ENCODE peak calls at places on chromosomes 7 and 10, in nine cellular contexts. I is CD8-positive, alpha-beta memory T cell; W is NCI-H345; M is GM10248; V is naive thymus-derived CD4-positive, alpha-beta T cell; G is dorsolateral prefrontal cortex; T is type B pancreatic cell; X is kidney epithelial cell; P is BJ. D is an unnamed sample.

GRCh38 chr7:136018104-136018503 is 40.9 kb upstream of the MTPN start:
- DNase-seq in M (no peak), I (no peak), V (no peak), W (no peak), T (no peak), G (no peak), P (no peak), X (no peak), D (no peak)

GRCh38 chr10:79295593-79295992 is 51.7 kb upstream of the PPIF start:
- DNase-seq in G (no peak), X (no peak), I (no peak), W (no peak), P (no peak), M (no peak), T (no peak), V (no peak), D (no peak)

GRCh38 chr10:58994226-58995057 is 182.0 kb upstream of the PHYHIPL start:
- DNase-seq in P (no peak), T (no peak), W (no peak), V (no peak), X (no peak), G (no peak), I (no peak), M (no peak), D (no peak)

GRCh38 chr10:79390551-79391229 is 43.4 kb downstream of the PPIF start:
- DNase-seq in W (no peak), V (no peak), P (no peak), T (peak), M (no peak), G (peak), I (no peak), X (no peak), D (peak)

GRCh38 chr7:133355325-133355708 is 102.4 kb downstream of the EXOC4 start:
- DNase-seq in I (no peak), W (no peak), T (no peak), X (no peak), G (no peak), M (no peak), P (no peak), V (no peak), D (no peak)

GRCh38 chr10:124903119-124903518 is 38.8 kb upstream of the ZRANB1 start:
- DNase-seq in M (no peak), X (no peak), W (no peak), G (no peak), I (no peak), T (peak), P (no peak), V (no peak), D (no peak)

GRCh38 chr10:119205926-119206602 is 1.3 kb upstream of the GRK5 start:
- DNase-seq in G (peak), W (no peak), X (no peak), M (peak), I (peak), T (peak), P (no peak), V (peak), D (no peak)

GRCh38 chr7:82163586-82163985 is 280.0 kb downstream of the CACNA2D1 start:
- DNase-seq in V (no peak), M (no peak), X (no peak), P (no peak), W (peak), G (no peak), I (no peak), T (no peak), D (no peak)

GRCh38 chr7:124777268-124777667 is 11.7 kb upstream of the GPR37 start:
- DNase-seq in M (no peak), W (no peak), I (no peak), P (no peak), X (no peak), T (no peak), V (no peak), G (no peak), D (no peak)

GRCh38 chr7:100612730-100613446 is 548 bp downstream of the MOSPD3 start:
- DNase-seq in W (no peak), G (no peak), I (peak), P (no peak), V (peak), X (no peak), M (no peak), T (no peak), D (peak)

GRCh38 chr10:92407305-92408016 is 116.5 kb downstream of the MARCHF5 start:
- DNase-seq in I (no peak), G (no peak), M (no peak), V (no peak), X (no peak), W (no peak), P (no peak), T (no peak), D (no peak)

GRCh38 chr10:30818010-30818660 is 188.6 kb upstream of the LYZL2 start:
- DNase-seq in X (peak), I (no peak), T (no peak), G (no peak), W (no peak), P (no peak), V (no peak), M (no peak), D (no peak)

GRCh38 chr10:24363070-24363469 is 154.1 kb downstream of the KIAA1217 start:
- DNase-seq in M (no peak), I (no peak), X (no peak), P (no peak), G (no peak), T (no peak), W (no peak), V (no peak), D (no peak)

GRCh38 chr7:95867309-95867708 is 95.0 kb downstream of the DYNC1I1 start:
- DNase-seq in G (no peak), T (no peak), V (no peak), P (no peak), W (peak), X (no peak), I (no peak), M (peak), D (no peak)

GRCh38 chr10:88802430-88802829 is at the start of gene LIPM:
- DNase-seq in P (no peak), G (no peak), M (no peak), I (no peak), W (no peak), T (no peak), X (no peak), V (no peak), D (no peak)

GRCh38 chr7:2116903-2117680 is 115.7 kb downstream of the MAD1L1 start:
- DNase-seq in V (no peak), T (no peak), G (peak), P (no peak), I (no peak), M (no peak), W (no peak), X (no peak), D (peak)

GRCh38 chr7:66306243-66306642 is 101.1 kb downstream of the TPST1 start:
- DNase-seq in X (no peak), W (no peak), G (no peak), T (no peak), P (no peak), V (no peak), M (no peak), I (no peak), D (no peak)

GRCh38 chr10:77776487-77776886 is 138.9 kb upstream of the KCNMA1 start:
- DNase-seq in T (no peak), X (no peak), P (no peak), V (no peak), I (no peak), W (no peak), G (no peak), M (no peak), D (no peak)

GRCh38 chr7:27739301-27739913 is 555 bp upstream of the TAX1BP1 start:
- DNase-seq in P (no peak), X (no peak), I (no peak), W (peak), M (peak), G (no peak), V (no peak), T (no peak), D (peak)

GRCh38 chr7:73521636-73522080 is 435 bp downstream of the BAZ1B start:
- DNase-seq in V (peak), P (no peak), G (peak), T (peak), W (peak), I (no peak), X (no peak), M (peak), D (peak)

GRCh38 chr10:77371421-77371820 is 266.2 kb downstream of the KCNMA1 start:
- DNase-seq in W (no peak), I (no peak), P (no peak), M (no peak), G (no peak), X (no peak), V (no peak), T (no peak), D (no peak)

GRCh38 chr10:71611131-71611530 is 108.4 kb downstream of the C10orf105 start:
- DNase-seq in G (peak), V (no peak), M (no peak), I (no peak), T (no peak), P (no peak), W (no peak), X (no peak), D (no peak)

GRCh38 chr7:1512781-1513656 is 8.8 kb upstream of the INTS1 start:
- DNase-seq in X (no peak), I (peak), T (no peak), W (no peak), G (peak), V (peak), P (no peak), M (peak), D (peak)

GRCh38 chr7:147432068-147432467 is 1158.5 kb upstream of the C7orf33 start:
- DNase-seq in I (no peak), P (no peak), M (no peak), V (no peak), G (no peak), X (no peak), T (no peak), W (peak), D (peak)

GRCh38 chr10:28558923-28559508 is 26.1 kb downstream of the WAC start:
- DNase-seq in I (no peak), X (no peak), G (no peak), T (no peak), V (no peak), P (no peak), W (no peak), M (no peak), D (no peak)

GRCh38 chr10:97726636-97727178 is 10.2 kb upstream of the ZFYVE27 start:
- DNase-seq in T (no peak), P (no peak), W (no peak), V (no peak), G (no peak), M (no peak), I (no peak), X (no peak), D (no peak)

GRCh38 chr7:38070718-38071117 is 107.3 kb upstream of the STARD3NL start:
- DNase-seq in M (no peak), I (no peak), W (no peak), V (no peak), X (no peak), P (no peak), G (no peak), T (no peak), D (peak)

GRCh38 chr10:82037076-82037475 is 162.1 kb downstream of the NRG3 start:
- DNase-seq in P (no peak), W (no peak), M (no peak), V (no peak), T (no peak), X (no peak), I (no peak), G (peak), D (no peak)

GRCh38 chr7:26664735-26665420 is 199.5 kb downstream of the SKAP2 start:
- DNase-seq in T (no peak), I (peak), G (no peak), M (no peak), X (no peak), P (no peak), V (peak), W (no peak), D (peak)

GRCh38 chr10:33233191-33233590 is 101.3 kb downstream of the NRP1 start:
- DNase-seq in W (no peak), M (no peak), X (no peak), V (no peak), G (no peak), T (no peak), I (no peak), P (no peak), D (no peak)

GRCh38 chr10:5576780-5577472 is 52.2 kb downstream of the CALML3 start:
- DNase-seq in G (no peak), T (no peak), I (no peak), W (peak), V (no peak), M (no peak), P (no peak), X (no peak), D (no peak)

GRCh38 chr10:18607503-18607902 is 43.9 kb downstream of the NSUN6 start:
- DNase-seq in V (no peak), T (no peak), W (peak), M (no peak), I (no peak), G (no peak), X (peak), P (no peak), D (peak)

GRCh38 chr10:117373848-117374505 is 1.3 kb downstream of the PDZD8 start:
- DNase-seq in I (peak), P (no peak), X (no peak), V (peak), W (no peak), G (no peak), M (peak), T (no peak), D (peak)

GRCh38 chr7:107068156-107068555 is 23.7 kb downstream of the PRKAR2B start:
- DNase-seq in V (no peak), X (no peak), M (no peak), P (no peak), W (no peak), G (no peak), T (no peak), I (no peak), D (peak)

GRCh38 chr7:131681961-131682360 is 125.5 kb upstream of the PODXL start:
- DNase-seq in T (no peak), I (no peak), X (no peak), G (no peak), M (no peak), V (no peak), W (no peak), P (no peak), D (no peak)